ENCODE peak calls at places on chromosomes 16 and 17, in eight cellular contexts. F is Panc1; L is foreskin fibroblast; Q is uterus; T is IMR-90; W is suprapubic skin; U is CD8-positive, alpha-beta T cell; I is astrocyte of the spinal cord. Z is an unnamed sample.

GRCh38 chr17:17787568-17787967 is 49.2 kb downstream of the SREBF1 start:
- DNase-seq in F (no peak), L (no peak), Q (no peak), T (no peak), W (no peak), U (no peak), I (no peak), Z (no peak)

GRCh38 chr17:15233022-15233805 is 31.9 kb downstream of the PMP22 start:
- DNase-seq in F (no peak), L (peak; percentile 84), Q (no peak), T (peak; percentile 75), W (no peak), U (no peak), I (peak; percentile 31), Z (peak; percentile 48)

GRCh38 chr17:31524926-31525800 is 133.7 kb downstream of the RAB11FIP4 start:
- DNase-seq in F (no peak), L (peak; percentile 94), Q (peak; percentile 69), T (peak; percentile 93), W (peak; percentile 86), U (peak; percentile 92), I (peak; percentile 82), Z (peak; percentile 95)

GRCh38 chr16:17370233-17371013 is 100.3 kb downstream of the XYLT1 start:
- DNase-seq in F (no peak), L (peak; percentile 48), Q (no peak), T (peak; percentile 69), W (no peak), U (peak; percentile 55), I (peak; percentile 77), Z (no peak)

GRCh38 chr17:68596411-68596945 is 4.7 kb downstream of the FAM20A start:
- DNase-seq in F (no peak), L (no peak), Q (no peak), T (no peak), W (no peak), U (no peak), I (no peak), Z (no peak)

GRCh38 chr16:29821663-29822115 is 1.4 kb downstream of the MVP start:
- DNase-seq in F (no peak), L (peak; percentile 90), Q (peak; percentile 61), T (peak; percentile 79), W (no peak), U (no peak), I (peak; percentile 86), Z (peak; percentile 75)

GRCh38 chr17:1412185-1413110 is 12.4 kb upstream of the YWHAE start:
- DNase-seq in F (no peak), L (no peak), Q (no peak), T (no peak), W (no peak), U (no peak), I (no peak), Z (peak; percentile 50)

GRCh38 chr17:19372004-19372365 is 6.3 kb upstream of the MAPK7 start:
- DNase-seq in F (no peak), L (no peak), Q (peak; percentile 11), T (no peak), W (no peak), U (no peak), I (no peak), Z (no peak)

GRCh38 chr17:69473801-69474170 is 59.3 kb downstream of the MAP2K6 start:
- DNase-seq in F (no peak), L (peak; percentile 79), Q (no peak), T (peak; percentile 72), W (no peak), U (no peak), I (peak; percentile 58), Z (peak; percentile 2)

GRCh38 chr16:4298761-4299522 is 16.9 kb upstream of the GLIS2 start:
- DNase-seq in F (peak; percentile 76), L (peak; percentile 98), Q (peak; percentile 81), T (peak; percentile 94), W (peak; percentile 83), U (no peak), I (peak; percentile 91), Z (peak; percentile 92)

GRCh38 chr16:720507-720989 is 398 bp upstream of the ANTKMT start:
- DNase-seq in F (no peak), L (peak; percentile 89), Q (peak; percentile 58), T (peak; percentile 70), W (no peak), U (no peak), I (peak; percentile 69), Z (peak; percentile 67)

GRCh38 chr17:31842416-31843381 is 16.3 kb downstream of the COPRS start:
- DNase-seq in F (peak; percentile 52), L (peak; percentile 88), Q (peak; percentile 78), T (peak; percentile 77), W (peak; percentile 72), U (peak; percentile 73), I (peak; percentile 75), Z (peak; percentile 88)

GRCh38 chr17:60773552-60773951 is 95.9 kb downstream of the BCAS3 start:
- DNase-seq in F (no peak), L (no peak), Q (no peak), T (no peak), W (no peak), U (no peak), I (no peak), Z (no peak)

GRCh38 chr16:80158766-80159165 is 382.0 kb upstream of the DYNLRB2 start:
- DNase-seq in F (no peak), L (peak; percentile 87), Q (no peak), T (peak; percentile 87), W (no peak), U (no peak), I (peak; percentile 83), Z (peak; percentile 26)

GRCh38 chr17:68035131-68035522 is 408 bp upstream of the KPNA2 start:
- DNase-seq in F (no peak), L (peak; percentile 98), Q (peak; percentile 89), T (no peak), W (peak; percentile 95), U (peak; percentile 86), I (no peak), Z (no peak)

GRCh38 chr17:38598536-38598935 is 7.2 kb downstream of the SRCIN1 start:
- DNase-seq in F (no peak), L (peak; percentile 42), Q (no peak), T (peak; percentile 57), W (no peak), U (no peak), I (peak; percentile 55), Z (peak; percentile 76)

GRCh38 chr17:68792042-68792685 is 163.0 kb downstream of the ABCA8 start:
- DNase-seq in F (no peak), L (peak; percentile 76), Q (no peak), T (peak; percentile 51), W (no peak), U (no peak), I (peak; percentile 19), Z (peak; percentile 95)

GRCh38 chr17:75589919-75590303 is 2.3 kb downstream of the MYO15B start:
- DNase-seq in F (no peak), L (no peak), Q (peak; percentile 43), T (no peak), W (peak; percentile 74), U (no peak), I (no peak), Z (no peak)

GRCh38 chr17:10754861-10755591 is 25.2 kb upstream of the TMEM220 start:
- DNase-seq in F (no peak), L (no peak), Q (no peak), T (no peak), W (no peak), U (no peak), I (no peak), Z (no peak)

GRCh38 chr16:49575352-49576172 is 202.0 kb downstream of the C16orf78 start:
- DNase-seq in F (no peak), L (no peak), Q (no peak), T (no peak), W (no peak), U (no peak), I (no peak), Z (no peak)

GRCh38 chr17:62064791-62065563 is at the start of gene MED13:
- DNase-seq in F (no peak), L (peak; percentile 75), Q (peak; percentile 56), T (peak; percentile 19), W (peak; percentile 81), U (peak; percentile 75), I (peak; percentile 40), Z (peak; percentile 33)
- H3K4me3 ChIP-seq in F (peak within 1 kb of the TSS; percentile 92), L (peak within 1 kb of the TSS; percentile 60), Q (peak within 1 kb of the TSS; percentile 81), T (peak within 1 kb of the TSS; percentile 97), W (peak within 1 kb of the TSS; percentile 95), U (peak within 1 kb of the TSS; percentile 96), I (peak within 1 kb of the TSS; percentile 99), Z (peak within 1 kb of the TSS; percentile 97)

GRCh38 chr16:46774743-46775177 is 26.6 kb upstream of the MYLK3 start:
- DNase-seq in F (no peak), L (no peak), Q (no peak), T (no peak), W (no peak), U (no peak), I (no peak), Z (no peak)
- TF ChIP-seq CTCF in F (no peak), L (no peak), Q (no peak), T (no peak), W (no peak), U (no peak), I (no peak), Z (no peak)

DNA sequence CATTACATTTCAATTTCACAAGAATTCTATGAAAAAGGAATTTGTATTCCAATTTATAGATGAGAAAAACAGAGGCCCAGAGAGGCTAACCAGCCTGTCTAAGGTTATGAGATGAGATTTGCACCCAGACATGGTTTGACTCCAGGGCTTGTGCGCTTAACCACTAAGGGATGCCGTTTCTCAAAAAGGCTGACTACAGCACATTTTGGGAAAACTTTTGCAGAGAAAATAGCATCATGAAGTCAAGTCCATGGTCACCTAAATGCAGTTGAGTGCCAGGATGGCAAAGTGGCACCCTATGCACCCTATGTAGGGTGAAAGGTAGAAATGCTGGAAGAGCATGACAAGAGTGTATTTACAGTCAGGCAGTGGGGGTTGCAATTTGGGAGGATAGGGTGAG is 144.2 kb upstream of the CACNG3 start:
- DNase-seq in F (no peak), L (no peak), Q (no peak), T (no peak), W (no peak), U (no peak), I (no peak), Z (no peak)
- H3K4me3 ChIP-seq in F (no peak overlapping the region), L (no peak overlapping the region), Q (no peak overlapping the region), T (no peak overlapping the region), W (no peak overlapping the region), U (no peak overlapping the region), I (no peak overlapping the region), Z (no peak overlapping the region)

DNA sequence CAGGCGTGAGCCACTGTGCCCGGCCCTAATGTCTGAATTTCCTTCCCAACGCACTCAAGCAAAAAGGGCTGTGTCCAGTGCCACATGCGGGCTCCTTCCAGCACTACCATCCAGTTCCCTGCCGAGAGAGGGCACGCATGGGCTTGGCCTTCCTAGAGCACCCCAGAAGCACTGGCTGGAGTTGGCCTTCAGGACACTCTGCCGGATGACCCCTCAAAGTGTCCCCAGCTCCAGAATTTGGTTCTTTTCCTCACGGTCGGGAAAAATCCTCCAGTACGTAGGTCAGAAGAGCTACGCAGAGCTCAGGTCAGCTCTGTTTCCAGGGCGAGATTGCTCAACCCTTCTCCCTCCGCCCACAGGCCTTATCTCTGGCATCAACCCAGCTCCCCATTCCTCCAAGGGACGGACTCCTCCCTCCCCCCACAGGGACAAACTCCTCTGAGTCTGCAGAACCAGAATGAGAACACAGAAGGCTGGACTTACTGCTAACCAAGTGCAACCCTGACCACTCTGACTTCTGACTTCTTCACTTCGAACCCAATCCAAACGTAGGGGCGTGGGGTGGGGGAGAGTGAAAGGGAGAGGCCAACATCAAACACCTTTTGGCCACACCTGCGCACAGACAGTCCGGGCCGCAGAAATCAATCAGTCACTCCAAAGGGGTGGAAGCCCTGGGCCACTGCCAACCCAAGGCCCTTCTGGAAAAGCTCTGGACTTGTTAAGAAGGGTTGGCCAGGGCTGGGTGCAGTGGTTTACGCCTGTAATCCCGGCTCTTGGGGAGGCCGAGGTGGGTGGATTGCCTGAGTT is 3.6 kb downstream of the CDC42EP4 start:
- DNase-seq in F (no peak), L (peak; percentile 96), Q (peak; percentile 92), T (peak; percentile 93), W (peak; percentile 81), U (no peak), I (peak; percentile 76), Z (peak; percentile 98)
- TF ChIP-seq CTCF in F (no peak), L (no peak), Q (no peak), T (no peak), W (no peak), U (no peak), I (no peak), Z (no peak)

Z was measured in fibroblast of pulmonary artery.